ENCODE peak calls at places on chromosomes 3 and 15, in ten cellular contexts. R is tibial nerve, B is cardiac muscle cell, M is left lung, Q is PC-9, D is sigmoid colon, X is uterus, U is psoas muscle, W is gastrocnemius medialis, P is pancreas. C is an unnamed sample.

GRCh38 chr3:112411425-112411824 is 78.5 kb downstream of the CD200 start:
- DNase-seq in X (no peak), B (no peak), U (no peak), M (no peak), R (no peak), D (no peak), Q (no peak), P (no peak), W (no peak), C (no peak)

GRCh38 chr3:87468235-87468634 is 191.9 kb upstream of the POU1F1 start:
- DNase-seq in W (no peak), R (no peak), U (no peak), Q (no peak), D (no peak), X (no peak), M (no peak), P (no peak), B (no peak), C (no peak)

GRCh38 chr15:70795311-70795665 is 31.9 kb upstream of the UACA start:
- DNase-seq in B (no peak), P (no peak), Q (peak; percentile 20), M (no peak), D (no peak), U (no peak), W (no peak), R (no peak), X (no peak), C (no peak)

GRCh38 chr15:52097176-52097575 is 15.4 kb downstream of the BCL2L10 start:
- DNase-seq in Q (no peak), U (no peak), B (no peak), D (no peak), X (no peak), M (no peak), P (no peak), R (no peak), W (no peak), C (no peak)

GRCh38 chr3:125003369-125003853 is 52.4 kb downstream of the HEG1 start:
- DNase-seq in P (peak; percentile 69), X (peak; percentile 67), B (no peak), D (peak; percentile 91), W (peak; percentile 85), U (peak; percentile 77), Q (no peak), R (no peak), M (no peak), C (peak; percentile 87)

GRCh38 chr15:67916565-67916964 is 76.7 kb upstream of the RNU6-1 start:
- DNase-seq in W (no peak), X (no peak), U (no peak), B (no peak), Q (no peak), P (no peak), R (no peak), M (no peak), D (no peak), C (no peak)

GRCh38 chr3:13580256-13581023 is 31.5 kb downstream of the FBLN2 start:
- DNase-seq in B (no peak), R (no peak), P (no peak), X (no peak), Q (peak; percentile 69), D (peak; percentile 40), M (no peak), U (no peak), W (no peak), C (peak; percentile 56)

GRCh38 chr3:54756330-54756731 is 171.5 kb downstream of the LRTM1 start:
- DNase-seq in W (no peak), X (no peak), D (no peak), B (no peak), Q (no peak), P (no peak), M (no peak), U (no peak), R (no peak), C (no peak)

GRCh38 chr15:42094512-42094963 is at the start of gene PLA2G4D:
- DNase-seq in P (no peak), X (no peak), R (no peak), U (no peak), B (no peak), W (no peak), D (no peak), M (peak; percentile 79), Q (peak; percentile 46), C (no peak)

GRCh38 chr3:187739125-187739560 is 6.1 kb downstream of the BCL6 start:
- DNase-seq in U (peak; percentile 60), W (no peak), M (no peak), D (no peak), X (no peak), P (no peak), Q (no peak), B (no peak), R (peak; percentile 50), C (peak; percentile 85)

GRCh38 chr3:11095932-11096265 is 58.4 kb upstream of the HRH1 start:
- DNase-seq in W (no peak), X (no peak), D (no peak), U (no peak), P (no peak), R (no peak), M (no peak), Q (no peak), B (no peak), C (no peak)

GRCh38 chr15:101479851-101480612 is 9.5 kb downstream of the PCSK6 start:
- DNase-seq in W (no peak), R (no peak), U (no peak), D (no peak), X (no peak), B (no peak), M (no peak), P (no peak), Q (no peak), C (no peak)

GRCh38 chr3:14633417-14633816 is 18.1 kb upstream of the CCDC174 start:
- DNase-seq in R (no peak), Q (no peak), P (no peak), B (no peak), D (no peak), U (no peak), M (no peak), X (no peak), W (no peak), C (no peak)

GRCh38 chr3:128282392-128283196 is 129.3 kb downstream of the EEFSEC start:
- DNase-seq in U (peak; percentile 76), D (peak; percentile 89), R (peak; percentile 35), P (peak; percentile 79), M (no peak), W (peak; percentile 39), B (no peak), X (peak; percentile 80), Q (no peak), C (peak; percentile 84)

GRCh38 chr15:39581501-39582285 is 814 bp downstream of the THBS1 start:
- DNase-seq in W (no peak), B (peak; percentile 69), Q (peak; percentile 74), R (peak; percentile 56), D (peak; percentile 88), M (peak; percentile 76), U (no peak), X (peak; percentile 64), P (peak; percentile 80), C (peak; percentile 84)

GRCh38 chr3:120437559-120437958 is 13.2 kb downstream of the FSTL1 start:
- DNase-seq in X (no peak), R (no peak), B (no peak), U (no peak), D (no peak), W (no peak), P (no peak), Q (no peak), M (no peak), C (no peak)
- H3K4me1 ChIP-seq in X (peaks cover 12% of the 10 kb centered on the region), R (peaks cover 32% of the 10 kb centered on the region), B (peaks cover 26% of the 10 kb centered on the region), U (no peaks in the 10 kb centered on the region), D (peaks cover 100% of the 10 kb centered on the region), W (peaks cover 29% of the 10 kb centered on the region), P (no peaks in the 10 kb centered on the region), Q (peaks cover 36% of the 10 kb centered on the region), M (peaks cover 14% of the 10 kb centered on the region), C (peaks cover 40% of the 10 kb centered on the region)

DNA sequence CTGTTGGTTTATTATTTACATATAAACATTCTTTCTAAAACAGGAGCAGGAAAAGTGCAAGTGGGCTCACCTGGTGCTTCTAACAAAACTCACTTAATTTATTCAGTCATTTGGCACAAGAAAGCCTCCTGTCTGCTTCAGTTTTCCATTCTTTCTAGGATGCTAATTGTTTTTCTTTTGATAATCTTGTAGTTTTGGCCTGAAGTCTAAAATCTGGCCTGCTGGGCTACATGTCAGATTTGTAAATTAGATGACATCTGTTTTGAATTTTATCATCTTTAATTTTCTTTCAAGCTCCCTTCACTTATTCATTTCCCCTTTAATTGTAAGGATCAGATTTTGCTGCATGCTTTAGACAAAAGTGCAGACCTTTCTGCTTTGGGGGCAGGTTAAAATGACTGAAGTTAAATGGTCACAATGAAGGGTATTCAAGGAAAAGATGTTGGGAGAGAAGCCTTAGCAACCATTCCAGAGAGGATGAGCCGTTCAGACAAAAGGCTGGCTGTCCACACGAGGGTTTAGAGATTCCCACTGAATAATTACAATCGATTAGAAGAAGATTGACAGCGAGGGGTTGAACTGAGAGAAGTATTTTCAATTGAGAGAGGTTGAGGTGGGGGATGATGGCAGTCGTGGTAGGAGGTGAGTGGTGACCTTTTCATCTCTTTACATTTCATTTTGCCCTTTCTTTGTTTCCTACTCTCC is 59.9 kb upstream of the PTX3 start:
- DNase-seq in D (no peak), P (no peak), R (no peak), Q (no peak), B (no peak), X (no peak), W (no peak), M (no peak), U (no peak), C (no peak)
- H3K27ac ChIP-seq in D (no peak overlapping the region), P (no peak overlapping the region), R (no peak overlapping the region), Q (no peak overlapping the region), B (no peak overlapping the region), X (no peak overlapping the region), W (no peak overlapping the region), M (no peak overlapping the region), U (no peak overlapping the region), C (no peak overlapping the region)

DNA sequence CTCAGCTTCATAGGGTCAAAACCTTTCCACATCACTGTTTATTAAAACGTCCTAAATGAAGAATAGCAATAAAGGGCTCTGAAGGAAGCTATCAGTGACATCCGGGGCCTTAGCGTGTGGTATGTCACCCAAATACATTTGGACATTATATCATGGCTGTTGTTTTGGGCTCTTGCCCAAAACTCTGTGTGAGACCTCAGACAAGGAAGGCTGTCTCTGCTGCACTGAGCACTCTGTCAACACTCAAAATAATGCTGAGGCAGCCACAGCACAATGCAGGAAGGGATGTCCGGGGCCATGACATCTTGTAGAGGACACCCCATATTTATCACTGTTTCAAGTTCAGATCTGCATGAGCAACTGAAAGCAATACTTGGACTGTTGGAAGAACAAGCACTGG is 293.8 kb upstream of the WNT5A start:
- DNase-seq in X (no peak), W (no peak), U (no peak), R (no peak), Q (no peak), P (no peak), M (no peak), B (peak; percentile 15), D (no peak), C (no peak)
- H3K4me1 ChIP-seq in X (no peaks in the 10 kb centered on the region), W (no peaks in the 10 kb centered on the region), U (no peaks in the 10 kb centered on the region), R (no peaks in the 10 kb centered on the region), Q (no peaks in the 10 kb centered on the region), P (no peaks in the 10 kb centered on the region), M (no peaks in the 10 kb centered on the region), B (peaks cover 5% of the 10 kb centered on the region), D (no peaks in the 10 kb centered on the region), C (no peaks in the 10 kb centered on the region)

GRCh38 chr3:133042778-133043177 is 4.6 kb downstream of the TMEM108 start:
- DNase-seq in D (no peak), Q (no peak), W (no peak), U (no peak), R (no peak), X (no peak), M (no peak), B (no peak), P (no peak), C (no peak)

GRCh38 chr3:133049491-133049890 is 11.3 kb downstream of the TMEM108 start:
- DNase-seq in M (no peak), U (no peak), P (no peak), D (no peak), W (no peak), B (no peak), Q (no peak), X (no peak), R (no peak), C (no peak)

GRCh38 chr3:133047980-133048379 is 9.8 kb downstream of the TMEM108 start:
- DNase-seq in B (no peak), X (no peak), U (no peak), P (no peak), R (no peak), W (no peak), D (no peak), M (no peak), Q (no peak), C (no peak)
- H3K27ac ChIP-seq in B (no peak overlapping the region), X (no peak overlapping the region), U (no peak overlapping the region), P (no peak overlapping the region), R (no peak overlapping the region), W (no peak overlapping the region), D (no peak overlapping the region), M (no peak overlapping the region), Q (no peak overlapping the region), C (no peak overlapping the region)